ENCODE peak calls at places on chromosomes 16 and 17, in six cellular contexts. X is stimulated activated CD8-positive, alpha-beta memory T cell treated with anti-CD3 and anti-CD28 coated beads, Interleukin-4, amount 100 ng/mL, for 48 hours; T is effector CD4-positive, alpha-beta T cell; K is ecto neural progenitor cell; D is fibroblast of the aortic adventitia; F is T-helper 1 cell. W is an unnamed sample.

GRCh38 chr16:84810518-84811273 is 9.1 kb upstream of the CRISPLD2 start:
- DNase-seq in X (peak; percentile 31), T (no peak), D (peak; percentile 89), F (no peak), K (no peak), W (peak; percentile 13)

GRCh38 chr16:89525146-89525913 is 17.1 kb downstream of the SPG7 start:
- DNase-seq in K (no peak), T (no peak), X (no peak), F (no peak), D (no peak), W (no peak)

GRCh38 chr16:1159973-1160772 is 7.3 kb downstream of the CACNA1H start:
- DNase-seq in T (no peak), D (no peak), X (no peak), K (no peak), F (no peak), W (no peak)

GRCh38 chr17:79495665-79496064 is 115.2 kb downstream of the RBFOX3 start:
- DNase-seq in K (no peak), F (no peak), X (no peak), D (no peak), T (no peak), W (no peak)

GRCh38 chr16:10619271-10619849 is 39.0 kb upstream of the EMP2 start:
- DNase-seq in T (no peak), K (peak; percentile 69), D (no peak), X (peak; percentile 51), F (no peak), W (peak; percentile 26)

GRCh38 chr17:71613996-71614395 is 506.8 kb upstream of the SOX9 start:
- DNase-seq in D (no peak), X (no peak), K (no peak), T (no peak), F (no peak), W (no peak)

GRCh38 chr16:11181242-11181888 is 74.6 kb downstream of the SOCS1 start:
- DNase-seq in D (no peak), K (no peak), T (no peak), X (no peak), F (no peak), W (no peak)

GRCh38 chr16:56941092-56941491 is 9.2 kb downstream of the HERPUD1 start:
- DNase-seq in D (no peak), F (no peak), K (no peak), X (no peak), T (no peak), W (no peak)

GRCh38 chr16:83574388-83574787 is 233.4 kb upstream of the HSBP1 start:
- DNase-seq in F (no peak), D (peak; percentile 59), T (no peak), X (no peak), K (no peak), W (no peak)

GRCh38 chr17:14294876-14295275 is 6.0 kb upstream of the HS3ST3B1 start:
- DNase-seq in F (no peak), T (no peak), D (no peak), X (no peak), K (no peak), W (no peak)

GRCh38 chr16:3819741-3820724 is 60.5 kb downstream of the CREBBP start:
- DNase-seq in T (no peak), F (no peak), K (no peak), D (peak; percentile 99), X (no peak), W (no peak)

W was measured in stimulated activated naive CD8-positive, alpha-beta T cell treated with anti-CD3 and anti-CD28 coated beads, Interleukin-15, Interleukin-2, amounts not matched to agents 100 U/mL and 50 U/mL, for 24 hours.